ENCODE peak calls at places on chromosomes 5 and 9, in eight cellular contexts. One of them, this sample, is unnamed.
A peak's percentile ranks its signal among the peaks of the same experiment; 100 is the strongest.

GRCh38 chr5:132394681-132395259 is 25.3 kb downstream of the SLC22A5 start:
- DNase-seq in dorsolateral prefrontal cortex: no peak
- DNase-seq in GM12865: peak; percentile 64
- DNase-seq in cardiac muscle cell: no peak
- DNase-seq in CD8-positive, alpha-beta T cell: no peak
- DNase-seq in neural crest cell: no peak
- DNase-seq in heart right ventricle: no peak
- DNase-seq in neural progenitor cell: no peak
- DNase-seq in this sample: no peak

GRCh38 chr9:32350682-32351081 is 33.8 kb upstream of the ACO1 start:
- DNase-seq in dorsolateral prefrontal cortex: no peak
- DNase-seq in GM12865: no peak
- DNase-seq in cardiac muscle cell: no peak
- DNase-seq in CD8-positive, alpha-beta T cell: no peak
- DNase-seq in neural crest cell: no peak
- DNase-seq in heart right ventricle: no peak
- DNase-seq in neural progenitor cell: no peak
- DNase-seq in this sample: no peak

GRCh38 chr9:36140086-36141084 is 3.9 kb downstream of the GLIPR2 start:
- DNase-seq in dorsolateral prefrontal cortex: no peak
- DNase-seq in GM12865: no peak
- DNase-seq in cardiac muscle cell: no peak
- DNase-seq in CD8-positive, alpha-beta T cell: no peak
- DNase-seq in neural crest cell: no peak
- DNase-seq in heart right ventricle: no peak
- DNase-seq in neural progenitor cell: no peak
- DNase-seq in this sample: no peak

GRCh38 chr5:1709186-1709803 is 90.3 kb downstream of the MRPL36 start:
- DNase-seq in dorsolateral prefrontal cortex: no peak
- DNase-seq in GM12865: no peak
- DNase-seq in cardiac muscle cell: peak; percentile 36
- DNase-seq in CD8-positive, alpha-beta T cell: no peak
- DNase-seq in neural crest cell: no peak
- DNase-seq in heart right ventricle: no peak
- DNase-seq in neural progenitor cell: peak; percentile 28
- DNase-seq in this sample: peak; percentile 56

GRCh38 chr9:136858844-136859757 is 7.0 kb downstream of the MAMDC4 start:
- DNase-seq in dorsolateral prefrontal cortex: peak; percentile 73
- DNase-seq in GM12865: no peak
- DNase-seq in cardiac muscle cell: no peak
- DNase-seq in CD8-positive, alpha-beta T cell: no peak
- DNase-seq in neural crest cell: no peak
- DNase-seq in heart right ventricle: peak; percentile 73
- DNase-seq in neural progenitor cell: no peak
- DNase-seq in this sample: peak; percentile 46

GRCh38 chr9:120730661-120731514 is 16.6 kb upstream of the MEGF9 start:
- DNase-seq in dorsolateral prefrontal cortex: no peak
- DNase-seq in GM12865: peak; percentile 57
- DNase-seq in cardiac muscle cell: no peak
- DNase-seq in CD8-positive, alpha-beta T cell: no peak
- DNase-seq in neural crest cell: no peak
- DNase-seq in heart right ventricle: peak; percentile 29
- DNase-seq in neural progenitor cell: peak; percentile 75
- DNase-seq in this sample: no peak

GRCh38 chr5:85441138-85441537 is 1056.5 kb upstream of the EDIL3 start:
- DNase-seq in dorsolateral prefrontal cortex: no peak
- DNase-seq in GM12865: no peak
- DNase-seq in cardiac muscle cell: no peak
- DNase-seq in CD8-positive, alpha-beta T cell: no peak
- DNase-seq in neural crest cell: no peak
- DNase-seq in heart right ventricle: no peak
- DNase-seq in neural progenitor cell: no peak
- DNase-seq in this sample: no peak

GRCh38 chr5:65779643-65780042 is 57.6 kb downstream of the NLN start:
- DNase-seq in dorsolateral prefrontal cortex: no peak
- DNase-seq in GM12865: peak; percentile 52
- DNase-seq in cardiac muscle cell: no peak
- DNase-seq in CD8-positive, alpha-beta T cell: no peak
- DNase-seq in neural crest cell: no peak
- DNase-seq in heart right ventricle: no peak
- DNase-seq in neural progenitor cell: no peak
- DNase-seq in this sample: no peak

GRCh38 chr5:169629847-169630548 is 7.1 kb upstream of the DOCK2 start:
- DNase-seq in dorsolateral prefrontal cortex: no peak
- DNase-seq in GM12865: no peak
- DNase-seq in cardiac muscle cell: no peak
- DNase-seq in CD8-positive, alpha-beta T cell: no peak
- DNase-seq in neural crest cell: no peak
- DNase-seq in heart right ventricle: no peak
- DNase-seq in neural progenitor cell: no peak
- DNase-seq in this sample: no peak

GRCh38 chr9:126953089-126953809 is 38.7 kb downstream of the RALGPS1 start:
- DNase-seq in dorsolateral prefrontal cortex: no peak
- DNase-seq in GM12865: no peak
- DNase-seq in cardiac muscle cell: no peak
- DNase-seq in CD8-positive, alpha-beta T cell: no peak
- DNase-seq in neural crest cell: no peak
- DNase-seq in heart right ventricle: no peak
- DNase-seq in neural progenitor cell: no peak
- DNase-seq in this sample: no peak

GRCh38 chr9:33168941-33169544 is 1.9 kb upstream of the B4GALT1 start:
- DNase-seq in dorsolateral prefrontal cortex: no peak
- DNase-seq in GM12865: no peak
- DNase-seq in cardiac muscle cell: no peak
- DNase-seq in CD8-positive, alpha-beta T cell: no peak
- DNase-seq in neural crest cell: no peak
- DNase-seq in heart right ventricle: no peak
- DNase-seq in neural progenitor cell: no peak
- DNase-seq in this sample: no peak

GRCh38 chr9:83166369-83166768 is 103.4 kb upstream of the RASEF start:
- DNase-seq in dorsolateral prefrontal cortex: no peak
- DNase-seq in GM12865: no peak
- DNase-seq in cardiac muscle cell: peak; percentile 19
- DNase-seq in CD8-positive, alpha-beta T cell: no peak
- DNase-seq in neural crest cell: no peak
- DNase-seq in heart right ventricle: no peak
- DNase-seq in neural progenitor cell: no peak
- DNase-seq in this sample: no peak

GRCh38 chr5:141040093-141040762 is 10.9 kb upstream of the PCDHB1 start:
- DNase-seq in dorsolateral prefrontal cortex: peak; percentile 62
- DNase-seq in GM12865: no peak
- DNase-seq in cardiac muscle cell: peak; percentile 89
- DNase-seq in CD8-positive, alpha-beta T cell: no peak
- DNase-seq in neural crest cell: peak; percentile 61
- DNase-seq in heart right ventricle: peak; percentile 18
- DNase-seq in neural progenitor cell: peak; percentile 83
- DNase-seq in this sample: peak; percentile 81

GRCh38 chr5:36150676-36151433 is 832 bp downstream of the LMBRD2 start:
- DNase-seq in dorsolateral prefrontal cortex: peak; percentile 74
- DNase-seq in GM12865: peak; percentile 73
- DNase-seq in cardiac muscle cell: peak; percentile 78
- DNase-seq in CD8-positive, alpha-beta T cell: peak; percentile 58
- DNase-seq in neural crest cell: peak; percentile 8
- DNase-seq in heart right ventricle: peak; percentile 36
- DNase-seq in neural progenitor cell: peak; percentile 75
- DNase-seq in this sample: no peak

GRCh38 chr5:14801792-14802191 is 69.8 kb downstream of the ANKH start:
- DNase-seq in dorsolateral prefrontal cortex: no peak
- DNase-seq in GM12865: no peak
- DNase-seq in cardiac muscle cell: no peak
- DNase-seq in CD8-positive, alpha-beta T cell: no peak
- DNase-seq in neural crest cell: no peak
- DNase-seq in heart right ventricle: no peak
- DNase-seq in neural progenitor cell: no peak
- DNase-seq in this sample: no peak

GRCh38 chr9:80648336-80648735 is 1041.0 kb downstream of the TLE1 start:
- DNase-seq in dorsolateral prefrontal cortex: no peak
- DNase-seq in GM12865: no peak
- DNase-seq in cardiac muscle cell: no peak
- DNase-seq in CD8-positive, alpha-beta T cell: no peak
- DNase-seq in neural crest cell: no peak
- DNase-seq in heart right ventricle: no peak
- DNase-seq in neural progenitor cell: no peak
- DNase-seq in this sample: no peak

GRCh38 chr9:70484232-70485130 is 70.0 kb upstream of the KLF9 start:
- DNase-seq in dorsolateral prefrontal cortex: peak; percentile 52
- DNase-seq in GM12865: peak; percentile 41
- DNase-seq in cardiac muscle cell: peak; percentile 64
- DNase-seq in CD8-positive, alpha-beta T cell: no peak
- DNase-seq in neural crest cell: peak; percentile 20
- DNase-seq in heart right ventricle: no peak
- DNase-seq in neural progenitor cell: peak; percentile 73
- DNase-seq in this sample: peak; percentile 5

GRCh38 chr5:173984218-173984617 is 4.8 kb upstream of the C5orf47 start:
- DNase-seq in dorsolateral prefrontal cortex: no peak
- DNase-seq in GM12865: peak; percentile 29
- DNase-seq in cardiac muscle cell: peak; percentile 58
- DNase-seq in CD8-positive, alpha-beta T cell: no peak
- DNase-seq in neural crest cell: no peak
- DNase-seq in heart right ventricle: no peak
- DNase-seq in neural progenitor cell: peak; percentile 65
- DNase-seq in this sample: peak; percentile 50

GRCh38 chr9:34984049-34984448 is 5.5 kb upstream of the DNAJB5 start:
- DNase-seq in dorsolateral prefrontal cortex: no peak
- DNase-seq in GM12865: peak; percentile 39
- DNase-seq in cardiac muscle cell: peak; percentile 88
- DNase-seq in CD8-positive, alpha-beta T cell: peak; percentile 40
- DNase-seq in neural crest cell: no peak
- DNase-seq in heart right ventricle: no peak
- DNase-seq in neural progenitor cell: peak; percentile 87
- DNase-seq in this sample: no peak

GRCh38 chr5:56233230-56233629 is at the start of gene ANKRD55:
- DNase-seq in dorsolateral prefrontal cortex: peak; percentile 61
- DNase-seq in GM12865: no peak
- DNase-seq in cardiac muscle cell: peak; percentile 4
- DNase-seq in CD8-positive, alpha-beta T cell: no peak
- DNase-seq in neural crest cell: no peak
- DNase-seq in heart right ventricle: no peak
- DNase-seq in neural progenitor cell: no peak
- DNase-seq in this sample: no peak

GRCh38 chr5:91438871-91439270 is 55.8 kb upstream of the ARRDC3 start:
- DNase-seq in dorsolateral prefrontal cortex: no peak
- DNase-seq in GM12865: no peak
- DNase-seq in cardiac muscle cell: no peak
- DNase-seq in CD8-positive, alpha-beta T cell: no peak
- DNase-seq in neural crest cell: no peak
- DNase-seq in heart right ventricle: no peak
- DNase-seq in neural progenitor cell: peak; percentile 3
- DNase-seq in this sample: no peak
- TF ChIP-seq CTCF in dorsolateral prefrontal cortex: no peak
- TF ChIP-seq CTCF in GM12865: no peak
- TF ChIP-seq CTCF in cardiac muscle cell: no peak
- TF ChIP-seq CTCF in CD8-positive, alpha-beta T cell: no peak
- TF ChIP-seq CTCF in neural crest cell: no peak
- TF ChIP-seq CTCF in heart right ventricle: no peak
- TF ChIP-seq CTCF in neural progenitor cell: peak; percentile 18
- TF ChIP-seq CTCF in this sample: peak; percentile 65

GRCh38 chr9:124776952-124777645 is at the start of gene OLFML2A:
- DNase-seq in dorsolateral prefrontal cortex: no peak
- DNase-seq in GM12865: peak; percentile 24
- DNase-seq in cardiac muscle cell: peak; percentile 66
- DNase-seq in CD8-positive, alpha-beta T cell: no peak
- DNase-seq in neural crest cell: peak; percentile 31
- DNase-seq in heart right ventricle: peak; percentile 47
- DNase-seq in neural progenitor cell: peak; percentile 78
- DNase-seq in this sample: peak; percentile 83
- TF ChIP-seq CTCF in dorsolateral prefrontal cortex: no peak
- TF ChIP-seq CTCF in GM12865: peak; percentile 34
- TF ChIP-seq CTCF in cardiac muscle cell: peak; percentile 27
- TF ChIP-seq CTCF in CD8-positive, alpha-beta T cell: no peak
- TF ChIP-seq CTCF in neural crest cell: peak; percentile 57
- TF ChIP-seq CTCF in heart right ventricle: peak; percentile 45
- TF ChIP-seq CTCF in neural progenitor cell: peak; percentile 75
- TF ChIP-seq CTCF in this sample: peak; percentile 73

DNA sequence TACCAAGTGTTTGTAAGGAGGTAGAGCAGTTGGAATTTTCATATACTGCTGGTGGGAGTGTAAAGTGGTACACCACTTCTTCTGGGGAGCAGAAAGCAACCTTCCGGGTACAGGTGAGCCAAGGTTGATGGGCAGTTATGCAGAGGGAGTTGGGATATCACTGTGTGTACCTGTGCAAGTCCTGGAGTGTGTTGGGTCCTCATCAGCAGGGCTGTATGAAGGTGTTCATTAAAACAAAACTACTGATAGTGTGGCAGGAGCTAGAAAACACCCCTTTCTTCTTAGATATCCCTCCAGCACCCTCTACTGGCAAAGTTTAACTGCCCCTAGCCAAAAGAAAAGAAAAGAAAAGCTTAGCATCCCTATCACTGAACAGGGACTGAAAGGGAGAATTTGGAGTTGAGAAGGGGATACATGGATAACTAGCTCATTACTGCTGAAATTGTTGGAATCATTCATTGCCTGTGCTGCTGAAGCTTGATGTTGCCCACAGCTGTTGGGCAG is 10.7 kb downstream of the MARCHF6 start:
- DNase-seq in dorsolateral prefrontal cortex: no peak
- DNase-seq in GM12865: peak; percentile 41
- DNase-seq in cardiac muscle cell: no peak
- DNase-seq in CD8-positive, alpha-beta T cell: no peak
- DNase-seq in neural crest cell: no peak
- DNase-seq in heart right ventricle: no peak
- DNase-seq in neural progenitor cell: no peak
- DNase-seq in this sample: no peak
- TF ChIP-seq CTCF in dorsolateral prefrontal cortex: no peak
- TF ChIP-seq CTCF in GM12865: peak; percentile 25
- TF ChIP-seq CTCF in cardiac muscle cell: peak; percentile 19
- TF ChIP-seq CTCF in CD8-positive, alpha-beta T cell: no peak
- TF ChIP-seq CTCF in neural crest cell: peak; percentile 42
- TF ChIP-seq CTCF in heart right ventricle: no peak
- TF ChIP-seq CTCF in neural progenitor cell: peak; percentile 29
- TF ChIP-seq CTCF in this sample: no peak

GRCh38 chr5:73118331-73119011 is 1.9 kb upstream of the TMEM171 start:
- DNase-seq in dorsolateral prefrontal cortex: peak; percentile 69
- DNase-seq in GM12865: no peak
- DNase-seq in cardiac muscle cell: no peak
- DNase-seq in CD8-positive, alpha-beta T cell: no peak
- DNase-seq in neural crest cell: no peak
- DNase-seq in heart right ventricle: no peak
- DNase-seq in neural progenitor cell: no peak
- DNase-seq in this sample: no peak

GRCh38 chr5:73114029-73114688 is 6.2 kb upstream of the TMEM171 start:
- DNase-seq in dorsolateral prefrontal cortex: no peak
- DNase-seq in GM12865: no peak
- DNase-seq in cardiac muscle cell: no peak
- DNase-seq in CD8-positive, alpha-beta T cell: no peak
- DNase-seq in neural crest cell: no peak
- DNase-seq in heart right ventricle: no peak
- DNase-seq in neural progenitor cell: no peak
- DNase-seq in this sample: no peak

GRCh38 chr5:73116506-73116905 is 3.9 kb upstream of the TMEM171 start:
- DNase-seq in dorsolateral prefrontal cortex: no peak
- DNase-seq in GM12865: no peak
- DNase-seq in cardiac muscle cell: no peak
- DNase-seq in CD8-positive, alpha-beta T cell: no peak
- DNase-seq in neural crest cell: no peak
- DNase-seq in heart right ventricle: no peak
- DNase-seq in neural progenitor cell: no peak
- DNase-seq in this sample: peak; percentile 6

GRCh38 chr5:73117088-73117755 is 3.2 kb upstream of the TMEM171 start:
- DNase-seq in dorsolateral prefrontal cortex: no peak
- DNase-seq in GM12865: no peak
- DNase-seq in cardiac muscle cell: no peak
- DNase-seq in CD8-positive, alpha-beta T cell: no peak
- DNase-seq in neural crest cell: no peak
- DNase-seq in heart right ventricle: no peak
- DNase-seq in neural progenitor cell: no peak
- DNase-seq in this sample: no peak

GRCh38 chr5:73115399-73116051 is 4.8 kb upstream of the TMEM171 start:
- DNase-seq in dorsolateral prefrontal cortex: no peak
- DNase-seq in GM12865: no peak
- DNase-seq in cardiac muscle cell: no peak
- DNase-seq in CD8-positive, alpha-beta T cell: no peak
- DNase-seq in neural crest cell: no peak
- DNase-seq in heart right ventricle: no peak
- DNase-seq in neural progenitor cell: no peak
- DNase-seq in this sample: no peak
- TF ChIP-seq CTCF in dorsolateral prefrontal cortex: peak; percentile 26
- TF ChIP-seq CTCF in GM12865: no peak
- TF ChIP-seq CTCF in cardiac muscle cell: no peak
- TF ChIP-seq CTCF in CD8-positive, alpha-beta T cell: no peak
- TF ChIP-seq CTCF in neural crest cell: no peak
- TF ChIP-seq CTCF in heart right ventricle: no peak
- TF ChIP-seq CTCF in neural progenitor cell: no peak
- TF ChIP-seq CTCF in this sample: no peak

This sample was measured in H1.